ENCODE peak calls at places on chromosomes 5 and 9, in seven cellular contexts. Z is PC-3; J is stimulated activated effector memory CD8-positive, alpha-beta T cell treated with anti-CD3 and anti-CD28 coated beads, Interleukin-12 subunit alpha, Interleukin-12 subunit beta, amount 100 ng/mL, for 72 hours; I is heart left ventricle; N is naive thymus-derived CD8-positive, alpha-beta T cell; W is Right ventricle myocardium inferior; T is CD8-positive, alpha-beta T cell. U is an unnamed sample.

GRCh38 chr5:14753292-14753691 is 88.8 kb downstream of the OTULIN start:
- ATAC-seq in T (no peak), N (no peak), Z (no peak), W (peak), I (peak), J (no peak), U (no peak)

GRCh38 chr5:39140558-39141168 is 66.5 kb upstream of the RICTOR start:
- ATAC-seq in I (no peak), N (peak), T (no peak), J (no peak), W (no peak), Z (peak), U (no peak)

GRCh38 chr9:95171001-95171400 is 146.5 kb downstream of the FANCC start:
- ATAC-seq in J (peak), T (no peak), I (peak), N (no peak), W (no peak), Z (peak), U (no peak)

GRCh38 chr9:126885089-126885753 is 24.8 kb downstream of the ZBTB34 start:
- ATAC-seq in T (no peak), J (no peak), N (no peak), Z (no peak), W (no peak), I (peak), U (no peak)

GRCh38 chr5:177484902-177485549 is 11.6 kb upstream of the DBN1 start:
- ATAC-seq in I (no peak), T (no peak), J (no peak), Z (no peak), N (no peak), W (no peak), U (peak)

GRCh38 chr5:113447651-113448050 is 12.9 kb upstream of the TSSK1B start:
- ATAC-seq in T (no peak), W (no peak), I (no peak), J (no peak), Z (peak), N (no peak), U (no peak)

GRCh38 chr5:142821733-142822487 is 51.7 kb downstream of the ARHGAP26 start:
- ATAC-seq in Z (peak), J (peak), I (no peak), W (no peak), T (peak), N (no peak), U (peak)

GRCh38 chr5:160747963-160748362 is 104.0 kb downstream of the ATP10B start:
- ATAC-seq in N (no peak), I (peak), J (no peak), T (no peak), Z (no peak), W (peak), U (no peak)

GRCh38 chr5:9343146-9343850 is 202.6 kb downstream of the SEMA5A start:
- ATAC-seq in W (peak), I (no peak), J (no peak), N (no peak), Z (no peak), T (no peak), U (peak)

GRCh38 chr9:73213300-73213699 is 61.6 kb downstream of the ANXA1 start:
- ATAC-seq in N (no peak), Z (no peak), J (peak), W (no peak), I (no peak), T (no peak), U (no peak)

GRCh38 chr9:89961616-89962341 is 357.0 kb downstream of the GADD45G start:
- ATAC-seq in Z (no peak), W (no peak), J (peak), T (no peak), N (no peak), I (no peak), U (no peak)

GRCh38 chr9:68969538-68969937 is 44.4 kb downstream of the PRKACG start:
- ATAC-seq in Z (no peak), W (no peak), J (no peak), I (no peak), N (no peak), T (no peak), U (no peak)

GRCh38 chr5:60633336-60633735 is 66.6 kb downstream of the DEPDC1B start:
- ATAC-seq in J (peak), N (no peak), W (peak), T (no peak), I (no peak), Z (no peak), U (peak)

GRCh38 chr9:93891050-93891449 is 64.1 kb downstream of the BARX1 start:
- ATAC-seq in T (no peak), W (no peak), Z (no peak), N (no peak), I (no peak), J (no peak), U (no peak)

GRCh38 chr9:93346240-93347112 is 105.0 kb upstream of the FAM120A start:
- ATAC-seq in Z (no peak), T (no peak), I (peak), N (peak), W (peak), J (peak), U (no peak)

GRCh38 chr9:104073770-104074133 is 20.4 kb upstream of the SMC2 start:
- ATAC-seq in Z (peak), T (no peak), J (peak), N (no peak), I (peak), W (peak), U (no peak)

GRCh38 chr5:172954277-172954676 is 4.9 kb upstream of the RPL26L1 start:
- ATAC-seq in I (no peak), T (no peak), J (no peak), W (no peak), Z (no peak), N (no peak), U (no peak)

GRCh38 chr9:126312584-126313551 is 13.8 kb upstream of the MVB12B start:
- ATAC-seq in I (no peak), T (no peak), W (no peak), J (peak), Z (no peak), N (no peak), U (no peak)

GRCh38 chr5:36035696-36036095 is 31.0 kb downstream of the UGT3A2 start:
- ATAC-seq in N (no peak), I (no peak), Z (no peak), J (no peak), T (no peak), W (no peak), U (no peak)

GRCh38 chr9:5441043-5441442 is 3.3 kb upstream of the PLGRKT start:
- ATAC-seq in J (no peak), T (no peak), W (no peak), Z (no peak), I (no peak), N (no peak), U (no peak)

GRCh38 chr9:122261469-122261881 is 3.2 kb downstream of the RBM18 start:
- ATAC-seq in I (peak), Z (peak), T (no peak), W (peak), J (no peak), N (no peak), U (peak)

GRCh38 chr5:33997331-33997983 is 10.4 kb downstream of the AMACR start:
- ATAC-seq in W (peak), T (no peak), N (peak), I (peak), J (peak), Z (peak), U (peak)

GRCh38 chr9:18708429-18708828 is 234.5 kb downstream of the ADAMTSL1 start:
- ATAC-seq in W (no peak), N (no peak), I (no peak), T (no peak), Z (no peak), J (no peak), U (no peak)

GRCh38 chr5:175393922-175394321 is 50.1 kb downstream of the DRD1 start:
- ATAC-seq in T (no peak), I (no peak), N (no peak), W (peak), Z (no peak), J (no peak), U (no peak)

GRCh38 chr5:139571966-139572365 is 10.8 kb downstream of the UBE2D2 start:
- ATAC-seq in Z (no peak), T (no peak), I (no peak), N (no peak), J (no peak), W (peak), U (no peak)

GRCh38 chr9:107249131-107249533 is 33.9 kb upstream of the RAD23B start:
- ATAC-seq in T (no peak), W (no peak), I (no peak), J (no peak), Z (peak), N (no peak), U (no peak)

GRCh38 chr5:140966293-140967225 is at the start of gene PCDHAC2:
- ATAC-seq in Z (peak), T (no peak), J (no peak), I (peak), W (peak), N (no peak), U (peak)

GRCh38 chr5:143200781-143201398 is 202.6 kb downstream of the NR3C1 start:
- ATAC-seq in I (peak), W (peak), T (no peak), Z (no peak), N (no peak), J (peak), U (peak)

GRCh38 chr5:39370555-39371366 is 6.5 kb upstream of the C9 start:
- ATAC-seq in T (no peak), W (no peak), J (no peak), I (no peak), Z (no peak), N (no peak), U (no peak)

GRCh38 chr5:140391732-140392131 is 9.9 kb upstream of the ANKHD1 start:
- ATAC-seq in T (no peak), W (no peak), J (no peak), Z (no peak), I (no peak), N (no peak), U (peak)

GRCh38 chr5:112253478-112254250 is 165.4 kb downstream of the EPB41L4A start:
- ATAC-seq in J (no peak), W (peak), N (no peak), T (no peak), Z (peak), I (peak), U (peak)

GRCh38 chr5:42397267-42397666 is 26.0 kb upstream of the GHR start:
- ATAC-seq in W (peak), N (no peak), I (peak), Z (no peak), T (no peak), J (no peak), U (no peak)

GRCh38 chr5:53249529-53249928 is 140.0 kb upstream of the MOCS2 start:
- ATAC-seq in I (no peak), Z (peak), J (no peak), W (no peak), T (no peak), N (no peak), U (no peak)

GRCh38 chr9:107389617-107390071 is 99.9 kb downstream of the KLF4 start:
- ATAC-seq in N (no peak), J (no peak), Z (no peak), W (peak), T (no peak), I (peak), U (peak)